ENCODE peak calls at places on chromosomes 1 and 21, in six cellular contexts. P is CD8-positive, alpha-beta memory T cell; M is memory B cell; G is RWPE1; Z is Right ventricle myocardium inferior; Q is GF-D8. J is an unnamed sample.

GRCh38 chr1:36095760-36096405 is 7.2 kb downstream of the ADPRS start:
- DNase-seq in Z (no peak), M (no peak), G (no peak), Q (no peak), P (no peak), J (no peak)

GRCh38 chr21:41816583-41817165 is 49.8 kb upstream of the RIPK4 start:
- DNase-seq in P (peak; percentile 36), M (peak; percentile 70), Z (no peak), G (peak; percentile 24), Q (no peak), J (peak; percentile 85)

GRCh38 chr1:171610385-171610784 is 11.7 kb upstream of the MYOCOS start:
- DNase-seq in Z (no peak), Q (peak; percentile 29), G (no peak), M (no peak), P (no peak), J (no peak)

GRCh38 chr1:28646040-28646439 is 2.4 kb upstream of the RNU11 start:
- DNase-seq in P (no peak), M (no peak), Z (no peak), Q (no peak), G (no peak), J (no peak)

GRCh38 chr1:59532102-59532501 is 235.2 kb downstream of the FGGY start:
- DNase-seq in P (no peak), G (no peak), M (no peak), Q (no peak), Z (no peak), J (no peak)

GRCh38 chr1:155284476-155284875 is 7.2 kb downstream of the HCN3 start:
- DNase-seq in Z (no peak), Q (no peak), M (no peak), P (no peak), G (no peak), J (no peak)

GRCh38 chr1:158180741-158181576 is at the start of gene CD1D:
- DNase-seq in Q (no peak), P (no peak), G (no peak), Z (peak; percentile 81), M (peak; percentile 46), J (no peak)

GRCh38 chr1:245129811-245130210 is 25.0 kb upstream of the KIF26B start:
- DNase-seq in M (no peak), Z (no peak), P (no peak), G (no peak), Q (no peak), J (no peak)

GRCh38 chr1:192904438-192904895 is 95.6 kb downstream of the RGS2 start:
- DNase-seq in G (peak; percentile 46), M (no peak), Z (no peak), Q (no peak), P (no peak), J (no peak)

GRCh38 chr1:65979145-65979544 is 186.4 kb downstream of the PDE4B start:
- DNase-seq in P (no peak), Q (no peak), M (no peak), G (no peak), Z (no peak), J (peak; percentile 30)

GRCh38 chr1:64072089-64072835 is 131.2 kb upstream of the UBE2U start:
- DNase-seq in Z (no peak), M (no peak), P (no peak), Q (no peak), G (no peak), J (no peak)

GRCh38 chr1:72670902-72671301 is 388.6 kb upstream of the NEGR1 start:
- DNase-seq in Z (no peak), G (no peak), P (no peak), M (no peak), Q (no peak), J (no peak)

GRCh38 chr21:34836933-34837505 is 168.2 kb downstream of the CLIC6 start:
- DNase-seq in Z (no peak), Q (no peak), M (no peak), P (no peak), G (no peak), J (no peak)

GRCh38 chr21:35520302-35520701 is 471.2 kb upstream of the RUNX1 start:
- DNase-seq in P (no peak), Z (no peak), G (no peak), Q (no peak), M (no peak), J (no peak)

GRCh38 chr1:2372551-2373490 is 18.5 kb downstream of the MORN1 start:
- DNase-seq in Q (no peak), G (peak; percentile 52), M (no peak), Z (peak; percentile 47), P (no peak), J (no peak)

GRCh38 chr1:240562111-240562590 is 49.8 kb downstream of the GREM2 start:
- DNase-seq in P (no peak), Q (no peak), M (no peak), Z (no peak), G (no peak), J (no peak)

J was measured in head of caudate nucleus.